ENCODE peak calls at places on chromosomes 7 and 10, in five cellular contexts. S is NT2/D1, H is HepG2, P is H1, V is GM12878. O is an unnamed sample.

GRCh38 chr10:123144697-123145541 is 3.0 kb upstream of the HMX2 start:
- DNase-seq in H (no peak), S (no peak), V (no peak), P (peak), O (no peak)

GRCh38 chr10:130806426-130806825 is 505.1 kb downstream of the TCERG1L start:
- DNase-seq in P (no peak), S (no peak), H (no peak), V (no peak), O (no peak)

GRCh38 chr7:128030999-128031681 is at the start of gene LRRC4:
- DNase-seq in S (no peak), H (no peak), V (no peak), P (no peak), O (peak)

GRCh38 chr7:123231060-123232000 is 31.6 kb upstream of the SLC13A1 start:
- DNase-seq in P (no peak), S (no peak), H (no peak), V (no peak), O (no peak)

GRCh38 chr10:42951486-42952251 is 125.2 kb upstream of the RET start:
- DNase-seq in H (no peak), V (no peak), S (no peak), P (peak), O (no peak)

GRCh38 chr10:132591166-132591971 is 53.8 kb downstream of the INPP5A start:
- DNase-seq in S (no peak), P (no peak), V (no peak), H (peak), O (no peak)

GRCh38 chr7:48101880-48102448 is 12.9 kb downstream of the UPP1 start:
- DNase-seq in P (peak), S (no peak), H (peak), V (no peak), O (no peak)

GRCh38 chr7:50333266-50333665 is 28.8 kb downstream of the IKZF1 start:
- DNase-seq in V (no peak), P (no peak), S (no peak), H (no peak), O (no peak)

GRCh38 chr10:96840841-96841518 is 8.9 kb downstream of the LCOR start:
- DNase-seq in V (no peak), S (no peak), H (peak), P (no peak), O (no peak)

DNA sequence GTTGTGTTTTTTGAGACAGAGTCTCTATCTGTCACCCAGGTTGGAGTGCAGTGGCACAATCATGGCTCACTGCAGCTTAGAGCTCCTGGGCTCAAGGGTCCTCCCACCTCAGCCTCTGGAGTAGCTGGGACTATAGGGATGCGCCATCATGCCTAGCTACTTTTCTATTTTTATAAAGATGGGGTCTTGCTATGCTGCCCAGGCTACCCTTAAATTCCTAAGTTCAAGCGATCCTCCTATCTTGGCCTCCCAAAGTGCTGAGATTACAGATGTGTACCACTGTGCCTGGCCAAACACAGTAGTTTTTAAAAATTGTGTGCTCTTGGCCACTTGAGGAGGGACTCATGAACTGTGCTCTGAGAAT is 10.6 kb upstream of the TLX1 start:
- DNase-seq in V (no peak), P (no peak), H (no peak), S (no peak), O (no peak)
- TF ChIP-seq SUZ12 in V (no peak), P (no peak), H (no peak), S (no peak), O (no peak)

GRCh38 chr10:86964061-86964846 is 4.0 kb upstream of the ADIRF start:
- DNase-seq in H (no peak), V (no peak), P (no peak), S (no peak), O (no peak)
- TF ChIP-seq SUZ12 in H (no peak), V (no peak), P (no peak), S (no peak), O (no peak)

DNA sequence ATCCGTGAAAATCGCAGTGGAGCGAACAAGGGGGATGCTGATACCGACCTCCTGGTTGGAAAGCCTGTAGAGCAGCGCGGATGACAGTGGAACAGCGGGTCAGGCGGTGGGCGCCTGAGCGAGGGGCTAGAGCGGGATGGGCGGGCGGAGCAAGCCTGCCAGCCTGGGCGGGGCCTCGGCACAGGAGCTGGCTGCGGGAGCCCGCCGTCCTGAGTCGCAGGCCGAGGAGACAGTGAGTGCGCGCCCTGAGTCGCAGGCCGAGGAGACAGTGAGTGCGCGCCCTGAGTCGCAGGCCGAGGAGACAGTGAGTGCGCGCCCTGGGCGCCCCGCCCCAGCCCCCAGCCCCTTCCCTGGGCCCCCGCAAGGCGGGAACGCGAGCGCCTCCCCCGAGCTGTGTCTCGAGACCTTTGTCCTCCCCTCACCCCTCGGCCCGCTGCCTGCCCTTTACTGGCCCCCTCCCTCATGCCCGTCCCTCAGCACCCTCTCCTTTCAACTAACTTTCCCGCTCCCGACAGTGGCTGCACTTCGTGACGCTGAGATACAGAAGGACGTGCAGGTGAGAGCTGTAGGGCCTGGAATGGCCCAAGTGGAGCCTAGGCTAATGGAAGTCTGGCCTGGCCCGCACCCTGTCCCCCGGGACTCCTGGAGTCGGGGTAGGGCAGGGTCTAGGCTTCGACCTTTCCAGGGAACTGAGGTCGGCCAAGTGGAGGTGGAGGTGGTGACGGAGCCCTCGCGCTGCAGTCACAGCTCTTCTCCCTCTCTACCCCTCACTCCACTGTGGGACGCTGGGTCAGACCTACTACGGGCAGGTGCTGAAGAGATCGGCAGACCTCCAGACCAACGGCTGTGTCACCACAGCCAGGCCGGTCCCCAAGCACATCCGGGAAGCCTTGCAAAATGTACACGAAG is at the start of gene AS3MT:
- DNase-seq in H (peak), S (no peak), V (no peak), P (peak), O (peak)
- TF ChIP-seq SUZ12 in H (no peak), S (no peak), V (no peak), P (no peak), O (no peak)

GRCh38 chr7:150871601-150872000 is 19.3 kb downstream of the AOC1 start:
- DNase-seq in H (no peak), P (no peak), V (no peak), S (no peak), O (no peak)

GRCh38 chr7:150866932-150867564 is 14.7 kb downstream of the AOC1 start:
- DNase-seq in P (no peak), V (no peak), H (no peak), S (no peak), O (no peak)

GRCh38 chr7:150863946-150864345 is 11.6 kb downstream of the AOC1 start:
- DNase-seq in H (no peak), S (no peak), P (no peak), V (no peak), O (no peak)

GRCh38 chr7:150869467-150869866 is 17.1 kb downstream of the AOC1 start:
- DNase-seq in V (no peak), H (no peak), P (no peak), S (no peak), O (no peak)

DNA sequence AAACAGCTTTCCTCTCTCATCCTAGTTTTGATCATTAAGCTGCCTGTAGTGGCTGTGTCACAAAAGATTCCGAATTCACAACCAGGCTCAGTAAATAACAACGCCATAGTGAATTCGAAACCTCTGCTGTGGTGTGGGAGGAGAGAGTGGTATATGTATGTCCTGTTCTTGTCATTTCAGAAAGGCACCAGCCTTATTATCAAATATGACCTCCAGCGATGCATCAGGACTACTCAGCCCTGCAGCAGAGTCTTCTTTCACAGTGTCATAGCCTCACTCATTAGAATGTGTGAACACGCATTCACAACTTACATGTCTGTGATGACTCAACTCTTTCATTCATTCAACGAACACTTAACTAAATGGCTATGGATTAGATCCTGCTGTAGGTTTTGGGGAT is 15.3 kb downstream of the AOC1 start:
- DNase-seq in V (no peak), H (no peak), P (no peak), S (no peak), O (no peak)
- TF ChIP-seq SUZ12 in V (no peak), H (no peak), P (no peak), S (no peak), O (no peak)

GRCh38 chr10:86083664-86084175 is 282.9 kb downstream of the GRID1 start:
- DNase-seq in S (no peak), P (no peak), H (no peak), V (no peak), O (no peak)
- TF ChIP-seq SUZ12 in S (no peak), P (no peak), H (no peak), V (no peak), O (no peak)

GRCh38 chr10:49178489-49179471 is 9.4 kb downstream of the TMEM273 start:
- DNase-seq in V (no peak), S (no peak), P (no peak), H (no peak), O (no peak)

GRCh38 chr10:49177391-49178355 is 10.5 kb downstream of the TMEM273 start:
- DNase-seq in P (no peak), V (peak), S (no peak), H (peak), O (no peak)

GRCh38 chr10:49182776-49183175 is 5.4 kb downstream of the TMEM273 start:
- DNase-seq in V (no peak), P (no peak), S (no peak), H (no peak), O (no peak)

GRCh38 chr10:49176310-49177268 is 11.6 kb downstream of the TMEM273 start:
- DNase-seq in V (no peak), P (no peak), H (no peak), S (no peak), O (no peak)

DNA sequence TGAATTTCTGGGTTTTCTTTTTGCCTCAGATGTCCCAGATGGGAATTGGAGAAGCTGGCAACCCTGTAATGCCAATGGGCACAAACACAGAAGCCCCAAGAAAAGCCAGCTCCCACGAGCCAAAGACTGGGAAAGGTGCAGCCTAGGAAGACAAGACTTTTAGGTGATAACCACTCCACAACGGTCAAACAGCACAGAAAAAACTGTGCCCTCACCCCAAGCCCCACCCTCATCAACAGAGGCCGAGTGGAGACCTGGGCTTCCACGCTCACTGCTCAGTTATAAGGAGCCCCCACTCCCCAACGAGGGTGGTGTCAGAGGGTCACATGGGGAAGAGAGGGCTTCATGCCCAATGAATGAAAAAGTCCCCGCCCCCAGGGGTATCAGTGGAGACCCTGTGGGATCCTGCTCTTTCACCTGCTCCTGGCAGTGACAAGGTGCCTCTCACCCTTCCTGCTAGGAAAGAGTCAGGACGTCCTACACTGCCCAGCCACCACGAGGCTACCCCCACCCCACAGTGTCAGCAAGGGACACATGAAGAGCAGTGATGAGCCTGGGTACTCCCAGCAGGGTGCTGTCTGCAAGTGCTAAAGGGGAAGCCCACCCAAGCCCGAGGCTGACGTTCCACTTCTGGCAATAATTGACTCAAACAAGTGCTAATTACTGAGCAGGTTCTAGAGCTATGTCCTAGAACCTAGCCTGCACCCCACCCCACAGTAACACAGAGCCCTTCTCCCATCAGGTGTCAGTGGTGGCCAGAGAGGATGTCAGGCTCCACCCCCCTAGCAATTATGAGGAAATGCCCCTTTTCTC is 8.3 kb downstream of the TMEM273 start:
- DNase-seq in V (no peak), S (no peak), H (no peak), P (no peak), O (no peak)
- TF ChIP-seq SUZ12 in V (no peak), S (no peak), H (no peak), P (no peak), O (no peak)

DNA sequence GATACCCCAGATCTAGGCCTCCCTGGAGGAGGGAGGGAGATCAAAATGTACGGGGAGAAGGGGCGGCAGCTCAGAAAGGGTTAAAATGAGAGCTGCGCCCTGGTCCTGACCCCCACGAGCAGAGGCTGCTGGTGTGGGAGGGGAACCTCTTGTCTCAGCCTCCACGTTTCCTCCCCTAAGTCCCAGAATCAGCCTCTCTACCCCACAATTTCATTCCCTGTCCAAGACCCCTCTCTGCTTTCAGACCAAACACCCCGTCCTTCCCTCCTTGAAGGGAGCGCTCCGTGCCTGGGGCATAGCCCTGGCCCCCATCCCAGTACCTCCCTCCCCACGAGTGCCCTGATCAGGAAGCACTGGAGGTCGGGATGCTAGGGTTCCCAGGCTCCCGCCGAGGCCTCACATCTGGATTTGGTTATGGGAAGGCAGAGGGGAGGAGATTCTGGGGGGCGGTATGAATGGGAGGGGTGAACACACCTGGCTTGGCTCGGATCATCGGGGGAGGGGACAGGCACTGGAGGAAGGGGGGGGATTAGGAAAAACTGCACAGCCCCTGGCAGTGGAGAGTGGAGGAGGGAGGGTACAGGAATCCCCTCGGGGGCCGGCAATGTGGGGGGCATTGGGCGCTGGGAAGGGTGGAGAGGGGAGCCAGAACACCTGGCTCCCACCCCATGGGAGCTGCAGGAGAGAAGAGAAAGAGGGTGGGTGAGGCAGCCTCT is 2.7 kb downstream of the EPHB4 start:
- DNase-seq in H (no peak), V (no peak), P (no peak), S (no peak), O (no peak)
- TF ChIP-seq SUZ12 in H (no peak), V (no peak), P (no peak), S (no peak), O (no peak)

GRCh38 chr7:299628-300027 is 9.7 kb downstream of the FOXL3 start:
- DNase-seq in V (no peak), H (no peak), P (no peak), S (no peak), O (no peak)
- TF ChIP-seq SUZ12 in V (no peak), H (no peak), P (no peak), S (no peak), O (no peak)

GRCh38 chr7:27112361-27112760 is 9.9 kb upstream of the HOXA2 start:
- DNase-seq in H (no peak), V (no peak), S (no peak), P (no peak), O (no peak)
- TF ChIP-seq SUZ12 in H (no peak), V (no peak), S (no peak), P (no peak), O (no peak)

DNA sequence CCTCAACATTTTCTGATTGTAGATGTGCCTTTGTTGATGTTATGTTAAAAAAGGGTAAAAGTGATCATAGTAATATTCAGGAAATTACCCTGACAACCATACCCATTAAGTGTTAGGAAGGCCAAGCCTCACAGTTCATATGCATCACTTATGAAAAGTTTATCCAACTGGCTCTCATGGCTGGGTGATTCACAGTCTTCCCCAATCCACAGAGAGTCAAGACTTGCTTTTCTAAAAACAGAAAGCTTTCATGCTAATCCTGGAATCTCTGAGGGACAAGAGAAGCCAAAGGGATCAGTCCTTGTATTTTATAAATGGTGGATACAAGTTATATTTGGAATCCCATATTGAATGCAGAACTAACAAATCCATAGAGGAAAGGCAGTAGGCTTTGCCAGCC is 218.3 kb downstream of the JAZF1 start:
- DNase-seq in H (no peak), P (no peak), V (no peak), S (no peak), O (no peak)
- TF ChIP-seq SUZ12 in H (no peak), P (no peak), V (no peak), S (no peak), O (no peak)

O was measured in HEK293T.